ENCODE peak calls at places on chromosomes 12 and 14, in four cellular contexts. Z is NCI-H1092, R is pancreas, E is posterior vena cava. C is an unnamed sample.

GRCh38 chr14:96421236-96421635 is 29.3 kb downstream of the AK7 start:
- DNase-seq in E (no peak), Z (no peak), R (no peak), C (no peak)

GRCh38 chr14:69704319-69704718 is 62.6 kb upstream of the SRSF5 start:
- DNase-seq in R (no peak), Z (no peak), E (no peak), C (no peak)

GRCh38 chr12:101838628-101839323 is 8.0 kb upstream of the GNPTAB start:
- DNase-seq in E (no peak), Z (no peak), R (no peak), C (no peak)

GRCh38 chr12:87157791-87158190 is 871.4 kb downstream of the C12orf50 start:
- DNase-seq in R (no peak), Z (no peak), E (peak; percentile 79), C (no peak)

GRCh38 chr12:32290411-32290810 is 108.9 kb upstream of the FGD4 start:
- DNase-seq in Z (no peak), R (no peak), E (no peak), C (no peak)

GRCh38 chr14:103549361-103550311 is 12.8 kb downstream of the BAG5 start:
- DNase-seq in Z (no peak), E (peak; percentile 81), R (no peak), C (peak; percentile 50)

GRCh38 chr12:31749024-31749704 is 20.3 kb upstream of the AMN1 start:
- DNase-seq in Z (peak; percentile 22), E (no peak), R (peak; percentile 84), C (peak; percentile 76)

GRCh38 chr12:1691123-1692007 is 495 bp downstream of the ADIPOR2 start:
- DNase-seq in R (peak; percentile 53), E (no peak), Z (peak; percentile 46), C (peak; percentile 68)

GRCh38 chr12:98696036-98696646 is 51.1 kb downstream of the APAF1 start:
- DNase-seq in Z (no peak), R (no peak), E (no peak), C (no peak)

GRCh38 chr12:7917392-7918267 is 18.4 kb downstream of the SLC2A3 start:
- DNase-seq in R (no peak), Z (no peak), E (no peak), C (no peak)

GRCh38 chr12:112577473-112578334 is 159.0 kb downstream of the PTPN11 start:
- DNase-seq in Z (no peak), R (no peak), E (no peak), C (no peak)

GRCh38 chr12:79121486-79121885 is 256.9 kb downstream of the SYT1 start:
- DNase-seq in Z (no peak), R (no peak), E (no peak), C (no peak)

GRCh38 chr14:34693228-34693939 is 21.0 kb downstream of the CFL2 start:
- DNase-seq in R (peak; percentile 47), E (no peak), Z (no peak), C (peak; percentile 57)

GRCh38 chr14:96978525-96979272 is 181.5 kb downstream of the VRK1 start:
- DNase-seq in E (no peak), Z (peak; percentile 5), R (no peak), C (no peak)

GRCh38 chr12:93982847-93983315 is 165.5 kb upstream of the PLXNC1 start:
- DNase-seq in E (no peak), R (no peak), Z (no peak), C (no peak)

GRCh38 chr12:127170271-127171180 is 1096.4 kb upstream of the TMEM132C start:
- DNase-seq in E (no peak), R (no peak), Z (no peak), C (no peak)

GRCh38 chr14:92646952-92647461 is 101.4 kb downstream of the LGMN start:
- DNase-seq in Z (no peak), E (no peak), R (no peak), C (no peak)

GRCh38 chr12:104477812-104478388 is 21.2 kb downstream of the CHST11 start:
- DNase-seq in R (no peak), E (no peak), Z (no peak), C (no peak)

GRCh38 chr12:50926415-50926814 is 25.9 kb upstream of the HIGD1C start:
- DNase-seq in E (no peak), R (no peak), Z (no peak), C (no peak)

GRCh38 chr12:83462419-83462818 is 775.7 kb downstream of the TMTC2 start:
- DNase-seq in E (no peak), R (no peak), Z (no peak), C (no peak)

GRCh38 chr12:5523396-5524115 is 91.6 kb downstream of the NTF3 start:
- DNase-seq in Z (no peak), E (no peak), R (no peak), C (no peak)

GRCh38 chr14:42671636-42672035 is 1065.0 kb downstream of the LRFN5 start:
- DNase-seq in R (no peak), E (no peak), Z (no peak), C (no peak)

GRCh38 chr14:105093426-105094192 is 28.4 kb upstream of the GPR132 start:
- DNase-seq in Z (no peak), E (peak; percentile 92), R (peak; percentile 79), C (no peak)

GRCh38 chr12:1606021-1606622 is 11.7 kb upstream of the FBXL14 start:
- DNase-seq in Z (peak; percentile 14), R (peak; percentile 89), E (peak; percentile 96), C (peak; percentile 95)

GRCh38 chr12:43805149-43805856 is 814 bp downstream of the TWF1 start:
- DNase-seq in R (no peak), Z (no peak), E (no peak), C (no peak)

GRCh38 chr14:55333785-55334485 is 62.7 kb downstream of the FBXO34 start:
- DNase-seq in Z (no peak), E (no peak), R (no peak), C (no peak)

GRCh38 chr12:27583057-27583797 is 59.2 kb downstream of the PPFIBP1 start:
- DNase-seq in Z (no peak), R (no peak), E (no peak), C (no peak)

GRCh38 chr12:47946413-47947107 is 16.8 kb upstream of the TMEM106C start:
- DNase-seq in R (no peak), Z (no peak), E (no peak), C (no peak)

GRCh38 chr12:77064891-77065360 is 443 bp downstream of the E2F7 start:
- DNase-seq in R (no peak), E (no peak), Z (no peak), C (no peak)